ENCODE peak calls at places on chromosome 1, in ten cellular contexts. B is left ventricle myocardium inferior, Q is sigmoid colon, M is GM12878, Y is lower lobe of right lung, W is left lung, F is brain microvascular endothelial cell, C is hepatocyte, S is GM06990, N is AG09309. U is an unnamed sample.

GRCh38 chr1:60063561-60063960 is 10.0 kb downstream of the C1orf87 start:
- DNase-seq in B (no peak), Q (no peak), M (no peak), Y (no peak), W (no peak), F (no peak), C (no peak), S (no peak), N (no peak), U (no peak)

GRCh38 chr1:173333581-173333980 is 126.5 kb upstream of the TNFSF4 start:
- DNase-seq in B (no peak), Q (no peak), M (peak; percentile 53), Y (no peak), W (no peak), F (peak; percentile 76), C (no peak), S (peak; percentile 49), N (no peak), U (peak; percentile 15)

GRCh38 chr1:233721003-233721595 is 107.2 kb downstream of the KCNK1 start:
- DNase-seq in B (no peak), Q (no peak), M (peak; percentile 11), Y (no peak), W (no peak), F (no peak), C (peak; percentile 14), S (no peak), N (no peak), U (no peak)

GRCh38 chr1:159700312-159700711 is 14.1 kb downstream of the CRP start:
- DNase-seq in B (no peak), Q (no peak), M (no peak), Y (no peak), W (no peak), F (no peak), C (no peak), S (no peak), N (no peak), U (no peak)

GRCh38 chr1:68383092-68383491 is 66.7 kb downstream of the RPE65 start:
- DNase-seq in B (no peak), Q (no peak), M (no peak), Y (no peak), W (no peak), F (no peak), C (no peak), S (no peak), N (no peak), U (no peak)

GRCh38 chr1:39205102-39205780 is 746 bp downstream of the MACF1 start:
- DNase-seq in B (peak; percentile 37), Q (no peak), M (no peak), Y (no peak), W (peak; percentile 64), F (peak; percentile 76), C (peak; percentile 37), S (no peak), N (no peak), U (peak; percentile 77)

GRCh38 chr1:78334952-78335351 is 155.8 kb upstream of the PTGFR start:
- DNase-seq in B (no peak), Q (no peak), M (no peak), Y (no peak), W (no peak), F (no peak), C (no peak), S (no peak), N (no peak), U (no peak)

GRCh38 chr1:235199441-235199840 is 38.4 kb upstream of the RBM34 start:
- DNase-seq in B (no peak), Q (no peak), M (no peak), Y (no peak), W (no peak), F (peak; percentile 47), C (peak; percentile 19), S (no peak), N (peak; percentile 21), U (peak; percentile 73)

GRCh38 chr1:155001438-155001687 is 1.2 kb upstream of the ZBTB7B start:
- DNase-seq in B (no peak), Q (no peak), M (no peak), Y (no peak), W (no peak), F (no peak), C (no peak), S (no peak), N (no peak), U (peak; percentile 27)

GRCh38 chr1:155003227-155003765 is 694 bp downstream of the ZBTB7B start:
- DNase-seq in B (no peak), Q (no peak), M (no peak), Y (no peak), W (no peak), F (no peak), C (peak; percentile 63), S (peak; percentile 40), N (no peak), U (no peak)

GRCh38 chr1:155003766-155004351 is 1.3 kb downstream of the ZBTB7B start:
- DNase-seq in B (peak; percentile 80), Q (peak; percentile 92), M (no peak), Y (peak; percentile 78), W (peak; percentile 75), F (no peak), C (peak; percentile 63), S (peak; percentile 55), N (no peak), U (no peak)

GRCh38 chr1:155001688-155002474 is 721 bp upstream of the ZBTB7B start:
- DNase-seq in B (peak; percentile 100), Q (peak; percentile 100), M (peak; percentile 94), Y (peak; percentile 100), W (peak; percentile 100), F (peak; percentile 99), C (peak; percentile 99), S (peak; percentile 98), N (peak; percentile 91), U (peak; percentile 99)

DNA sequence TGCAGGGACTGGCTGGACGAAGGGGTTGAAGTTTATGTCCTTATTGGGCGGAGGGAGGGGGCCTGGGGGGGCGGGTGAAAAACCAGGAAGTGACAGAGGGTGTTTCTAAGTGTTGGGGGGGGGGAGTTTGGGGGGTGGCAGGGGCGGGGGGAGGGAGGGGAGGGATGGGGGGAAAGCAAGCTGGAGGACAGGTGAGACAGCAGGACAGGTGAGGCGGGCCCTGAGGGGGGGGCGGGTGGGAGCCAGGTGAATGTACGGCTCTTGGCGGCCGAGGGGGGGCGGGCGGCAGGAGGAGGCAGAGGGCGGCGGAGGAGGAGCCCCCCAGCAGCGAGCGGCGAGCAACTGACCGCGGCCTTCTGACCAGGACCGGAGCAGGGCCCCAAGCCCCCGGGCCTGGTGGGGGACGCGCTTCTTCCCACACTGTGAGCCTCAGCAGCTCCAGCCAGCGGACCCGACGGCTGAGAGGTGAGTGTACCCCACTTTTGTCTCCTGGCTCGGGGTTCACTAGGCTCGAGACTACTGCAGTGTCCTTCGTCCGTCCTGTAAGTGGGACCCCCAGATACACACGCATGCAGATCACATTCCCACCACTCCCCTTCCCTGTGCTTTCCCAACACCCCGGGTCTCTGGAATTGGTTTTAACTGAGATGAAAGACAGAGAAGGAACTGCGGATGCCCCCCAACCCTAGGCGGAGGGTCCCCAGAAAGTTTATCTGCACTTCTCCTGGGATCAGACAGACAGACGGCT is at the start of gene ZBTB7B:
- DNase-seq in B (no peak), Q (no peak), M (no peak), Y (peak; percentile 80), W (peak; percentile 60), F (no peak), C (peak; percentile 77), S (peak; percentile 59), N (no peak), U (no peak)
- TF ChIP-seq CTCF in B (no peak), Q (no peak), M (no peak), Y (no peak), W (no peak), F (peak; percentile 7), C (no peak), S (no peak), N (no peak), U (no peak)

GRCh38 chr1:40627987-40628902 is 37.2 kb downstream of the RIMS3 start:
- DNase-seq in B (no peak), Q (no peak), M (peak; percentile 88), Y (no peak), W (no peak), F (no peak), C (no peak), S (peak; percentile 73), N (no peak), U (no peak)
- H3K4me3 ChIP-seq in B (no peak overlapping the region), Q (no peak overlapping the region), M (no peak overlapping the region), Y (no peak overlapping the region), W (no peak overlapping the region), F (no peak overlapping the region), C (no peak overlapping the region), S (no peak overlapping the region), N (no peak overlapping the region), U (no peak overlapping the region)

GRCh38 chr1:223551610-223552009 is 113.9 kb downstream of the CAPN8 start:
- DNase-seq in B (no peak), Q (no peak), M (no peak), Y (no peak), W (no peak), F (no peak), C (no peak), S (no peak), N (no peak), U (no peak)

GRCh38 chr1:223553957-223554356 is 111.5 kb downstream of the CAPN8 start:
- DNase-seq in B (no peak), Q (no peak), M (no peak), Y (no peak), W (no peak), F (no peak), C (no peak), S (no peak), N (no peak), U (no peak)

GRCh38 chr1:223558512-223558911 is 107.0 kb downstream of the CAPN8 start:
- DNase-seq in B (no peak), Q (no peak), M (no peak), Y (no peak), W (no peak), F (no peak), C (no peak), S (no peak), N (no peak), U (no peak)

GRCh38 chr1:223556414-223557124 is 108.9 kb downstream of the CAPN8 start:
- DNase-seq in B (no peak), Q (no peak), M (peak; percentile 59), Y (peak; percentile 74), W (peak; percentile 57), F (peak; percentile 25), C (peak; percentile 55), S (peak; percentile 37), N (no peak), U (peak; percentile 21)

GRCh38 chr1:223557125-223557465 is 108.4 kb downstream of the CAPN8 start:
- DNase-seq in B (no peak), Q (no peak), M (no peak), Y (no peak), W (no peak), F (no peak), C (no peak), S (no peak), N (no peak), U (no peak)
- TF ChIP-seq CTCF in B (no peak), Q (no peak), M (no peak), Y (no peak), W (no peak), F (no peak), C (no peak), S (no peak), N (no peak), U (no peak)

GRCh38 chr1:82160903-82161302 is 360.2 kb downstream of the ADGRL2 start:
- DNase-seq in B (no peak), Q (no peak), M (no peak), Y (no peak), W (no peak), F (no peak), C (no peak), S (no peak), N (no peak), U (no peak)

GRCh38 chr1:82165304-82165703 is 364.6 kb downstream of the ADGRL2 start:
- DNase-seq in B (no peak), Q (no peak), M (no peak), Y (no peak), W (no peak), F (no peak), C (no peak), S (no peak), N (no peak), U (no peak)

GRCh38 chr1:82162526-82163420 is 362.0 kb downstream of the ADGRL2 start:
- DNase-seq in B (no peak), Q (no peak), M (no peak), Y (no peak), W (no peak), F (no peak), C (no peak), S (no peak), N (no peak), U (peak; percentile 11)

GRCh38 chr1:82160036-82160435 is 359.3 kb downstream of the ADGRL2 start:
- DNase-seq in B (no peak), Q (no peak), M (no peak), Y (no peak), W (no peak), F (no peak), C (no peak), S (no peak), N (no peak), U (no peak)

GRCh38 chr1:82161651-82162238 is 361.0 kb downstream of the ADGRL2 start:
- DNase-seq in B (no peak), Q (no peak), M (no peak), Y (no peak), W (no peak), F (no peak), C (peak; percentile 8), S (no peak), N (no peak), U (peak; percentile 20)
- H3K4me3 ChIP-seq in B (peak overlapping the region; percentile 26), Q (no peak overlapping the region), M (no peak overlapping the region), Y (peak overlapping the region; percentile 34), W (peak overlapping the region; percentile 13), F (peak overlapping the region; percentile 12), C (no peak overlapping the region), S (no peak overlapping the region), N (no peak overlapping the region), U (peak overlapping the region; percentile 18)

U was measured in fibroblast of pulmonary artery.